ENCODE peak calls at places on chromosome 11, in six cellular contexts. One of them, this sample, is unnamed.

GRCh38 chr11:61637287-61637686 is 42.9 kb upstream of the DAGLA start:
- DNase-seq in SK-N-SH: no peak
- DNase-seq in transverse colon: no peak
- DNase-seq in ovary: no peak
- DNase-seq in H1: no peak
- DNase-seq in suprapubic skin: no peak
- DNase-seq in this sample: no peak

GRCh38 chr11:6210274-6210955 is 5.1 kb downstream of the C11orf42 start:
- DNase-seq in SK-N-SH: no peak
- DNase-seq in transverse colon: no peak
- DNase-seq in ovary: no peak
- DNase-seq in H1: no peak
- DNase-seq in suprapubic skin: no peak
- DNase-seq in this sample: no peak

GRCh38 chr11:1168256-1168655 is 10.5 kb downstream of the MUC5AC start:
- DNase-seq in SK-N-SH: peak; percentile 9
- DNase-seq in transverse colon: no peak
- DNase-seq in ovary: no peak
- DNase-seq in H1: no peak
- DNase-seq in suprapubic skin: no peak
- DNase-seq in this sample: peak; percentile 36

GRCh38 chr11:119341222-119342022 is 739 bp upstream of the C1QTNF5 start:
- DNase-seq in SK-N-SH: no peak
- DNase-seq in transverse colon: no peak
- DNase-seq in ovary: no peak
- DNase-seq in H1: no peak
- DNase-seq in suprapubic skin: no peak
- DNase-seq in this sample: no peak

GRCh38 chr11:90635145-90635544 is 412.3 kb upstream of the CHORDC1 start:
- DNase-seq in SK-N-SH: no peak
- DNase-seq in transverse colon: no peak
- DNase-seq in ovary: no peak
- DNase-seq in H1: no peak
- DNase-seq in suprapubic skin: no peak
- DNase-seq in this sample: no peak

GRCh38 chr11:66336234-66337102 is at the start of gene RIN1:
- DNase-seq in SK-N-SH: peak; percentile 94
- DNase-seq in transverse colon: peak; percentile 71
- DNase-seq in ovary: peak; percentile 73
- DNase-seq in H1: peak; percentile 77
- DNase-seq in suprapubic skin: peak; percentile 79
- DNase-seq in this sample: peak; percentile 83

GRCh38 chr11:44652901-44653644 is 73.7 kb upstream of the TSPAN18 start:
- DNase-seq in SK-N-SH: no peak
- DNase-seq in transverse colon: no peak
- DNase-seq in ovary: no peak
- DNase-seq in H1: no peak
- DNase-seq in suprapubic skin: no peak
- DNase-seq in this sample: peak; percentile 21

GRCh38 chr11:122853261-122853660 is 15.0 kb downstream of the CRTAM start:
- DNase-seq in SK-N-SH: no peak
- DNase-seq in transverse colon: no peak
- DNase-seq in ovary: no peak
- DNase-seq in H1: no peak
- DNase-seq in suprapubic skin: no peak
- DNase-seq in this sample: no peak

GRCh38 chr11:96228911-96229310 is 114.1 kb downstream of the MAML2 start:
- DNase-seq in SK-N-SH: no peak
- DNase-seq in transverse colon: no peak
- DNase-seq in ovary: no peak
- DNase-seq in H1: no peak
- DNase-seq in suprapubic skin: no peak
- DNase-seq in this sample: no peak

GRCh38 chr11:132024587-132025295 is 654.3 kb downstream of the NTM start:
- DNase-seq in SK-N-SH: no peak
- DNase-seq in transverse colon: no peak
- DNase-seq in ovary: no peak
- DNase-seq in H1: no peak
- DNase-seq in suprapubic skin: no peak
- DNase-seq in this sample: no peak

GRCh38 chr11:8744423-8744822 is 61.8 kb downstream of the RPL27A start:
- DNase-seq in SK-N-SH: no peak
- DNase-seq in transverse colon: no peak
- DNase-seq in ovary: no peak
- DNase-seq in H1: no peak
- DNase-seq in suprapubic skin: no peak
- DNase-seq in this sample: no peak

GRCh38 chr11:66015094-66015881 is 3.5 kb downstream of the CST6 start:
- DNase-seq in SK-N-SH: no peak
- DNase-seq in transverse colon: no peak
- DNase-seq in ovary: no peak
- DNase-seq in H1: no peak
- DNase-seq in suprapubic skin: no peak
- DNase-seq in this sample: no peak

GRCh38 chr11:117443269-117444186 is 115.9 kb downstream of the CEP164 start:
- DNase-seq in SK-N-SH: peak; percentile 92
- DNase-seq in transverse colon: peak; percentile 35
- DNase-seq in ovary: peak; percentile 80
- DNase-seq in H1: peak; percentile 77
- DNase-seq in suprapubic skin: no peak
- DNase-seq in this sample: peak; percentile 69

GRCh38 chr11:20131744-20132666 is 28.3 kb downstream of the DBX1 start:
- DNase-seq in SK-N-SH: peak; percentile 47
- DNase-seq in transverse colon: peak; percentile 70
- DNase-seq in ovary: peak; percentile 83
- DNase-seq in H1: peak; percentile 85
- DNase-seq in suprapubic skin: no peak
- DNase-seq in this sample: peak; percentile 85

GRCh38 chr11:74636633-74637184 is 44.3 kb downstream of the POLD3 start:
- DNase-seq in SK-N-SH: no peak
- DNase-seq in transverse colon: no peak
- DNase-seq in ovary: no peak
- DNase-seq in H1: no peak
- DNase-seq in suprapubic skin: no peak
- DNase-seq in this sample: no peak

GRCh38 chr11:3000032-3000961 is 8.2 kb upstream of the NAP1L4 start:
- DNase-seq in SK-N-SH: peak; percentile 88
- DNase-seq in transverse colon: peak; percentile 61
- DNase-seq in ovary: peak; percentile 56
- DNase-seq in H1: no peak
- DNase-seq in suprapubic skin: peak; percentile 70
- DNase-seq in this sample: peak; percentile 94

DNA sequence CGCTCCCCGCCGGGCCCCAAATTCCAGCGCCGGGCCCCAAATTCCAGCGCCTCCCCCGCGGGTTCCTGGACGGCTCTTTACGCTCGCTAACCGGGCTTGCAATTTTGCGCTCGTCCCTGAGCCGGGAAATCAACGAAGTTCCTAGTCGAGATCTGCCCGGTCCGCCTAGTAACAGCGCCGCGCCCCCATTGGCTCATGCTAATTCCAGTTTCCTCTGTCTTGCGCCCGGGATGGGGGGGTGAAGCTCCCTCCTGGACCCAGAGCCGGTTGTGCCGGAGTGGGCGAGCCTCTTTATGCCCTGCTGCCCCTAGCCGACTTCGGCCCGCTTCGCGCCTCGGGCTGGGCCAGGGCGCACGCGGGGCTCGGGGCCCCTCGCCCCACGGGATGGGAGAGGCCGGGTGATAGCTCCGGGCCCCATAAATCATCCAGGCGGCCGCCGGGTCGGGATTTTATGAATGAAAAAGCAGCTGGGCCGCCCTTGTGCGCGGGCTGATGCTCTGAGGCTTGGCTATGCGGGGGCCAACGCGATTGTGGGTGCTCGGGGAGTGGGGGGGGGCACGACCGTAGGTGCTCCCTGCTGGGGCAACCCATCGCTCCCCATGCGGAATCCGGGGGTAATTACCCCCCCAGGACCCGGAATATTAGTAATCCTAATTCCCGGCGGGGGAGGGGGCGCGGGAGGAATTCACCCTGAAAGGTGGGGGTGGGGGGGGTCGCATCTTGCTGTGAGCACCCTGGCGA is 1.8 kb upstream of the CCND1 start:
- DNase-seq in SK-N-SH: peak; percentile 93
- DNase-seq in transverse colon: peak; percentile 94
- DNase-seq in ovary: peak; percentile 69
- DNase-seq in H1: peak; percentile 95
- DNase-seq in suprapubic skin: peak; percentile 96
- DNase-seq in this sample: peak; percentile 91
- TF ChIP-seq EP300 in SK-N-SH: peak; percentile 72
- TF ChIP-seq EP300 in transverse colon: no peak
- TF ChIP-seq EP300 in ovary: no peak
- TF ChIP-seq EP300 in H1: peak; percentile 53
- TF ChIP-seq EP300 in suprapubic skin: no peak
- TF ChIP-seq EP300 in this sample: no peak

DNA sequence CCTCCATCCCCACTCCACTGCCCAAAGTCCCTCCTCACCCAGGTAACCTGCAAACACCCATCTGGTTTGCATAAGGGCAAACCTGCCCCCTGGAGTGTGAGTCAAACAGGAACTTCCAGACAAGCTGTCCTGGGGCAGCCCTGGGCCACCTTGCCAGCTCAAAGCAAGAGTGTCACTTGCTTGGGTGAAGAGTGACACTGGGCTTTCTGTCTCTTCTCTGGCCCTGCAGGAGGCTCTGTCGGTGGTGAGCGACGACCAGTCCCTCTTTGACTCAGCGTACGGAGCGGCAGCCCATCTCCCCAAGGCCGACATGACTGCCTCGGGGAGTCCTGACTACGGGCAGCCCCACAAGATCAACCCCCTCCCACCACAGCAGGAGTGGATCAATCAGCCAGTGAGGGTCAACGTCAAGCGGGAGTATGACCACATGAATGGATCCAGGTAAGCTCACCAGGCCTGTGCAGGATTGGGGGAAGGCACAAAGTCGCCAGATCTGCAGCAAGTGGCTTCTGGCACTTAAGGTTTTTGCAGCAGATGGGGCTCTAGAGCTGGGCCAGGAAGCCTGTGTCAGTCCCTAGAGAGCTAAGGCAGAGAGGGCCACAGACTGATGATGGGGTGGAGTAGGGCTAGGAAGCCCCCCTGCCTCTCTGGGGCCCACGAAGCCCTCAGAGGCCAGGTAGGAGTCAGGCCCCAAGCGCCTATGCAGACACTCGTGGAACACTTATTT is 64.2 kb downstream of the FLI1 start:
- DNase-seq in SK-N-SH: no peak
- DNase-seq in transverse colon: peak; percentile 46
- DNase-seq in ovary: no peak
- DNase-seq in H1: no peak
- DNase-seq in suprapubic skin: no peak
- DNase-seq in this sample: no peak
- TF ChIP-seq EP300 in SK-N-SH: no peak
- TF ChIP-seq EP300 in transverse colon: no peak
- TF ChIP-seq EP300 in ovary: no peak
- TF ChIP-seq EP300 in H1: no peak
- TF ChIP-seq EP300 in suprapubic skin: no peak
- TF ChIP-seq EP300 in this sample: no peak

DNA sequence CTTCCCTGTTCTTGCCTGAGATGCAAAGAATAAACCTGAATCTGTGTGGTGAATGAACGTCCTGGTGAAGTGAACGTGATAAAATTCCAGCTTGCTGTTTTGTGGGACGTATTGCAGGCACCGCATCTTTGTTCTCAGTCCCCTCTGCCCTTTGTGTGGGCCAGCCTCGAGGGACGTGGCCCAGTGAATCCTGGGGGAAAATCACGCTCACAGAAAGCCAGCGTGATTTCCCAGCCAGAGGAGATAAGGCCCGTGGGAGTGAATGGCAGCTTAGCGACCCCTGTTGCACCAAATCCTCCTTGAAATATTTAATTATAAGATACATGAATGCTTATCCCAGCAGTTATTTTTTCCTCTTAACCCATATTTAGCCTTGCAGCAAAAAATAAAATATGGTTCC is 129.1 kb downstream of the COMMD9 start:
- DNase-seq in SK-N-SH: no peak
- DNase-seq in transverse colon: no peak
- DNase-seq in ovary: peak; percentile 43
- DNase-seq in H1: no peak
- DNase-seq in suprapubic skin: no peak
- DNase-seq in this sample: no peak
- TF ChIP-seq EP300 in SK-N-SH: no peak
- TF ChIP-seq EP300 in transverse colon: no peak
- TF ChIP-seq EP300 in ovary: no peak
- TF ChIP-seq EP300 in H1: no peak
- TF ChIP-seq EP300 in suprapubic skin: no peak
- TF ChIP-seq EP300 in this sample: no peak

DNA sequence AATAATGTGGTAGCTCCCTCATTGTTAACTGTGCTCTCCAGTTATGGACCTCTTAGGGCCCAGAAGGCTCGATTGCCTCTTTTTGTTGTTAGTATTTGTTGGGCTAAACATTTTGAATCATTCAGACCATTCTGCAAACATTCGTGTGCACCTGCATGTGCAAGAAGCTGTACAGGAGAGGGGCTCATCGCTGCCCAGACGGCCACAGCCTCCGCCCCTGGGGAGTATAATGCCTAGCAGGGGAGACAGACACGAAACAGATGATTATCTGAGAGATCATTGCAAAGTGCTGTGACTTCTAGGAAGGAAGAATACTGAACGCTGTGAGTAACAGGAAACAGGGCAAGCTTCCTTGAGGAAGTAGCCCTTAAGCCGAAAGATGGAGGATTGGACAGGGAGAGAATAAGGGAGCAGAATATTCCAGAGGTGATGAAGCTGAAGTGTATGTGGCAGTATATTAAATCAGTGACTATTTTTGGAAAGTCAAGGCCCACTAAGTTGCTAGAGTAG is 123.3 kb upstream of the RASSF10 start:
- DNase-seq in SK-N-SH: no peak
- DNase-seq in transverse colon: no peak
- DNase-seq in ovary: no peak
- DNase-seq in H1: no peak
- DNase-seq in suprapubic skin: no peak
- DNase-seq in this sample: no peak
- TF ChIP-seq EP300 in SK-N-SH: no peak
- TF ChIP-seq EP300 in transverse colon: no peak
- TF ChIP-seq EP300 in ovary: no peak
- TF ChIP-seq EP300 in H1: no peak
- TF ChIP-seq EP300 in suprapubic skin: no peak
- TF ChIP-seq EP300 in this sample: no peak

DNA sequence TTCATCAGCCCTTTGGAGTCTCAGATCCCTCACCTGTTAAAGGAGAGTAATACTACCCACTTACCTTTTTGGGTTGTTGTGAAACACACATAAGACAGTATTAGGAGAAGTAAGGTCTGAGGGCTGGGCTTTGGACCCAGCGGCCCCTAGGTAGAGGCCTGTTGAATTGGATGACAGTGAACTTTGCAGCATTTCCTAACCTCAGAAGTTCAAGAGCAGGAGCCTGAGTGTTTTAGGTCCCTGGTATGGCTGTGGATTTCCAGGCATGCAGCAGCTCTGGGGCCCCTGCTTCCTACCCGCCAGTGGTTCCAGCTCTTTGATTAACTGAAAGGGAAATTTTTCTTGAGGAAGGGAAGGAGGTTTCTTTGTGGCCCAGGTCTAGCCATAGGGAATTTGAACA is 58.9 kb downstream of the TEAD1 start:
- DNase-seq in SK-N-SH: no peak
- DNase-seq in transverse colon: no peak
- DNase-seq in ovary: no peak
- DNase-seq in H1: no peak
- DNase-seq in suprapubic skin: no peak
- DNase-seq in this sample: no peak
- TF ChIP-seq EP300 in SK-N-SH: no peak
- TF ChIP-seq EP300 in transverse colon: no peak
- TF ChIP-seq EP300 in ovary: no peak
- TF ChIP-seq EP300 in H1: no peak
- TF ChIP-seq EP300 in suprapubic skin: no peak
- TF ChIP-seq EP300 in this sample: no peak

This sample was measured in sigmoid colon.